ENCODE peak calls at places on chromosome 6, in seven cellular contexts. One of them, this sample, is unnamed.
A peak's percentile ranks its signal among the peaks of the same experiment; 100 is the strongest.

GRCh38 chr6:100078509-100078908 is 84.5 kb upstream of the MCHR2 start:
- DNase-seq in IMR-90: peak; percentile 19
- DNase-seq in tibial nerve: no peak
- DNase-seq in heart left ventricle: no peak
- DNase-seq in vagina: no peak
- DNase-seq in transverse colon: no peak
- DNase-seq in breast epithelium: no peak
- DNase-seq in this sample: no peak

GRCh38 chr6:141026504-141026903 is 1106.2 kb upstream of the GJE1 start:
- DNase-seq in heart left ventricle: no peak
- DNase-seq in transverse colon: no peak
- DNase-seq in IMR-90: no peak
- DNase-seq in tibial nerve: no peak
- DNase-seq in breast epithelium: no peak
- DNase-seq in vagina: no peak
- DNase-seq in this sample: no peak

GRCh38 chr6:17429381-17430061 is 36.1 kb downstream of the CAP2 start:
- DNase-seq in vagina: no peak
- DNase-seq in heart left ventricle: no peak
- DNase-seq in transverse colon: no peak
- DNase-seq in breast epithelium: no peak
- DNase-seq in tibial nerve: no peak
- DNase-seq in IMR-90: peak; percentile 88
- DNase-seq in this sample: no peak

GRCh38 chr6:107329063-107329462 is 130.3 kb downstream of the PDSS2 start:
- DNase-seq in transverse colon: no peak
- DNase-seq in tibial nerve: no peak
- DNase-seq in heart left ventricle: no peak
- DNase-seq in breast epithelium: no peak
- DNase-seq in IMR-90: no peak
- DNase-seq in vagina: no peak
- DNase-seq in this sample: peak; percentile 29

GRCh38 chr6:36545767-36546663 is 1.3 kb downstream of the STK38 start:
- DNase-seq in transverse colon: peak; percentile 25
- DNase-seq in heart left ventricle: no peak
- DNase-seq in vagina: no peak
- DNase-seq in breast epithelium: no peak
- DNase-seq in IMR-90: peak; percentile 31
- DNase-seq in tibial nerve: no peak
- DNase-seq in this sample: no peak

GRCh38 chr6:37860226-37860839 is 40.8 kb downstream of the ZFAND3 start:
- DNase-seq in vagina: no peak
- DNase-seq in heart left ventricle: no peak
- DNase-seq in breast epithelium: no peak
- DNase-seq in transverse colon: no peak
- DNase-seq in tibial nerve: peak; percentile 78
- DNase-seq in IMR-90: peak; percentile 65
- DNase-seq in this sample: no peak

GRCh38 chr6:4017847-4018193 is 61.1 kb downstream of the FAM217A start:
- DNase-seq in IMR-90: peak; percentile 34
- DNase-seq in vagina: no peak
- DNase-seq in heart left ventricle: no peak
- DNase-seq in transverse colon: no peak
- DNase-seq in tibial nerve: no peak
- DNase-seq in breast epithelium: no peak
- DNase-seq in this sample: no peak

GRCh38 chr6:7203939-7204338 is 96.2 kb downstream of the RREB1 start:
- DNase-seq in transverse colon: no peak
- DNase-seq in tibial nerve: no peak
- DNase-seq in IMR-90: no peak
- DNase-seq in breast epithelium: no peak
- DNase-seq in vagina: no peak
- DNase-seq in heart left ventricle: no peak
- DNase-seq in this sample: no peak

DNA sequence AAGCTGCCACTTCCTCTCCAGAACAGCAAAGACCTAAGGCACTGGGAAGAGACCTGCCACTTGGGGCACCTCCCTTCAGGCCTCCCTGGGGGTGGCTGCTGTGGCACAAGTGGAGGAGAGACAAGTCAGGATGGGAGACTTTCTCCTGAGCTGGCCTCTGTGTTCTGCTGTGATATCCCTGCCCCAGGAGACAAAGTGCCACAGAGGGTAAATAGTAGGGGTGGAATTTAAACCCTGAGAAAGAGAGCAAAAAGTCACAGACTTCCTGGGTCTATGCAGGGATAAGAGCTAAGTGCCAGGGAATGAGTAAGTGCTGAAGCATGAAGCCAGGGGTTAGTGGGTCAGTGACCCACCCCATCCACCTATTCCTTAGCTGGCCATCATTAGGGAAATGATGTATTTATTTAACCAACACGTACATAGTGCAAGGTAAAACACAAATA is 84.2 kb downstream of the MRPL14 start:
- DNase-seq in transverse colon: no peak
- DNase-seq in heart left ventricle: no peak
- DNase-seq in vagina: no peak
- DNase-seq in breast epithelium: no peak
- DNase-seq in tibial nerve: no peak
- DNase-seq in IMR-90: peak; percentile 49
- DNase-seq in this sample: no peak
- TF ChIP-seq POLR2A in transverse colon: no peak
- TF ChIP-seq POLR2A in heart left ventricle: no peak
- TF ChIP-seq POLR2A in vagina: no peak
- TF ChIP-seq POLR2A in breast epithelium: no peak
- TF ChIP-seq POLR2A in tibial nerve: no peak
- TF ChIP-seq POLR2A in IMR-90: peak; percentile 56
- TF ChIP-seq POLR2A in this sample: no peak

DNA sequence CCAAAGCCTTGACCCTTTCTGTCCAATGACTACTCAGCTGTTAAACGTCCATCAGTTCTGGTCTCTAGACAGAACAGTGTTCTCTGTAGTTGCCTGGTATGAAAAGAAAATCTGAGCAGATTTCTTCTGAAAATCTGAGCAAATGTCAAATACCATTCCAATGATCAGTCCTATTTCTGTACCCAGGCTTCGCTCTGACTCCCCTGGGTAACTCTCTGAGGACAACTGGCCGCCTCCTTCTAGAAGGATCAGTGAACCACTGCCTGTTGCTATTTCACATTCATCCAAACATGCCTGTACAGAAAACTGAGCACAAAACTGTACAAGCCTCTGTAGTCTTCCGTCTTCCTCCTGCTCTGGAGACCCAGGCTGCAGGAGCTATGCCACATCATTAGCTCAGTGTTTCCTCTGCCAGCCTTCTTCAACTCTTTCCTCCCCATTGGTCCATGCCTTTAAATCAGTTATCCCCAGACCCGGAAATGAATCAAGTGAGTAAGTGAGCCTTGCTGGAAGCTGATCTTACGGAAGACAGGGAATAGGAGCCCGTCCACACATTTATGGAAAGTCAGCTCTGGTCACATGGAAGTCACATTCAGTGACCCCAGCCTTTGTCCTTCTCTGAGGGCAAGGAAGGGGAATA is 63.3 kb downstream of the DAAM2 start:
- DNase-seq in heart left ventricle: no peak
- DNase-seq in tibial nerve: no peak
- DNase-seq in IMR-90: peak; percentile 22
- DNase-seq in vagina: no peak
- DNase-seq in breast epithelium: no peak
- DNase-seq in transverse colon: no peak
- DNase-seq in this sample: no peak
- H3K27ac ChIP-seq in heart left ventricle: no peak overlapping the region
- H3K27ac ChIP-seq in tibial nerve: peak overlapping the region; percentile 88
- H3K27ac ChIP-seq in IMR-90: no peak overlapping the region
- H3K27ac ChIP-seq in vagina: peak overlapping the region; percentile 42
- H3K27ac ChIP-seq in breast epithelium: peak overlapping the region; percentile 73
- H3K27ac ChIP-seq in transverse colon: no peak overlapping the region
- H3K27ac ChIP-seq in this sample: no peak overlapping the region

GRCh38 chr6:73581293-73581692 is 60.5 kb upstream of the EEF1A1 start:
- DNase-seq in IMR-90: no peak
- DNase-seq in breast epithelium: no peak
- DNase-seq in transverse colon: no peak
- DNase-seq in tibial nerve: no peak
- DNase-seq in heart left ventricle: no peak
- DNase-seq in vagina: no peak
- DNase-seq in this sample: no peak
- H3K4me3 ChIP-seq in IMR-90: peak overlapping the region; percentile 36
- H3K4me3 ChIP-seq in breast epithelium: no peak overlapping the region
- H3K4me3 ChIP-seq in transverse colon: no peak overlapping the region
- H3K4me3 ChIP-seq in tibial nerve: no peak overlapping the region
- H3K4me3 ChIP-seq in heart left ventricle: no peak overlapping the region
- H3K4me3 ChIP-seq in vagina: no peak overlapping the region
- H3K4me3 ChIP-seq in this sample: no peak overlapping the region

DNA sequence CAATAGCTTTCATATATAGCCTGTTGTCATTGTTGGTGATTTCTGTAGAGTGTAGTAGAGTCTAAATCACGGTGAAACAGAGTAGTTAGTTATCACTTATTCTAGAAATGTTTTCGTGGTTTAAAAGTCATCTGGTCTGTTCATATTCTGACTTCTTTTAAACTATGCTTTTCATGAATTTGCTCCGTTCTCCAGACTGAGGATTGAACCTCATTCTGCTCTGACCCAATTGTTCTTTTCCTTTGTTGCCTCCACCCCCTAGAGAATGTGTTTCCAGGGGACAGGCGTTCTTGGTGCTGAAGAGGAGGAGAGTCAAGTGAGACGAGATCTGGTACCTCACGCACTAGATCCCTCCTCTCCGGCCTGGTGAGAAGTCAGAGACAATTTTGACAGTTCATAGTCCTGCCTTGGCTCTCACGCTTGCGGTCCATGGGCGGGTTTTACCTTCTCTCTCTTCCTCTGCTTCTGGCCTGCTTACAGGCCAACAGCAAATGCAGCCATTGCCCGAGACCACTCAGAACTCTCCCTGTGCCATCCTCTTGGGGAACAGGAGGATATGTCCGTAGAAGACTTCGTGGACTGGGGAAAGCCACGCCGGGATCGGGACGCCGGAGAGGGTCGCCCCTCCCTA is 609 bp upstream of the ZNF292 start:
- DNase-seq in vagina: no peak
- DNase-seq in tibial nerve: no peak
- DNase-seq in IMR-90: peak; percentile 85
- DNase-seq in transverse colon: no peak
- DNase-seq in breast epithelium: no peak
- DNase-seq in heart left ventricle: no peak
- DNase-seq in this sample: no peak
- TF ChIP-seq POLR2A in vagina: no peak
- TF ChIP-seq POLR2A in tibial nerve: no peak
- TF ChIP-seq POLR2A in IMR-90: peak; percentile 53
- TF ChIP-seq POLR2A in transverse colon: no peak
- TF ChIP-seq POLR2A in breast epithelium: no peak
- TF ChIP-seq POLR2A in heart left ventricle: no peak
- TF ChIP-seq POLR2A in this sample: no peak

GRCh38 chr6:131103869-131104268 is 31.4 kb upstream of the AKAP7 start:
- DNase-seq in heart left ventricle: no peak
- DNase-seq in breast epithelium: no peak
- DNase-seq in vagina: no peak
- DNase-seq in tibial nerve: no peak
- DNase-seq in IMR-90: no peak
- DNase-seq in transverse colon: no peak
- DNase-seq in this sample: no peak
- H3K27ac ChIP-seq in heart left ventricle: no peak overlapping the region
- H3K27ac ChIP-seq in breast epithelium: no peak overlapping the region
- H3K27ac ChIP-seq in vagina: no peak overlapping the region
- H3K27ac ChIP-seq in tibial nerve: no peak overlapping the region
- H3K27ac ChIP-seq in IMR-90: no peak overlapping the region
- H3K27ac ChIP-seq in transverse colon: no peak overlapping the region
- H3K27ac ChIP-seq in this sample: no peak overlapping the region